ENCODE peak calls at places on chromosomes 5 and 9, in four cellular contexts. W is GM23338; E is CD8-positive, alpha-beta memory T cell; D is prostate gland. V is an unnamed sample.

GRCh38 chr9:76425677-76426453 is 31.6 kb upstream of the RFK start:
- DNase-seq in W (no peak), E (no peak), D (no peak), V (no peak)

GRCh38 chr5:115461506-115462290 is 82.9 kb downstream of the FEM1C start:
- DNase-seq in W (no peak), E (no peak), D (no peak), V (no peak)

GRCh38 chr9:13330396-13331004 is 51.0 kb upstream of the MPDZ start:
- DNase-seq in W (peak), E (no peak), D (no peak), V (no peak)

GRCh38 chr9:13770956-13771355 is 491.5 kb upstream of the MPDZ start:
- DNase-seq in W (no peak), E (no peak), D (no peak), V (no peak)

GRCh38 chr5:74517700-74518099 is 122.8 kb downstream of the ENC1 start:
- DNase-seq in W (no peak), E (no peak), D (no peak), V (no peak)

GRCh38 chr5:149323235-149324205 is 21.8 kb upstream of the GRPEL2 start:
- DNase-seq in W (no peak), E (no peak), D (no peak), V (no peak)

GRCh38 chr5:75675779-75676178 is 41.5 kb downstream of the POC5 start:
- DNase-seq in W (no peak), E (no peak), D (no peak), V (no peak)

GRCh38 chr9:109805054-109805453 is 25.1 kb downstream of the PALM2AKAP2 start:
- DNase-seq in W (no peak), E (no peak), D (no peak), V (no peak)

GRCh38 chr9:111961575-111961974 is 65.0 kb downstream of the UGCG start:
- DNase-seq in W (no peak), E (no peak), D (no peak), V (no peak)

GRCh38 chr5:82257247-82257646 is 20.9 kb downstream of the RPS23 start:
- DNase-seq in W (peak), E (no peak), D (no peak), V (no peak)

GRCh38 chr9:125361837-125362531 is 100.4 kb downstream of the GAPVD1 start:
- DNase-seq in W (peak), E (no peak), D (no peak), V (no peak)

GRCh38 chr9:126676102-126676684 is 62.5 kb downstream of the LMX1B start:
- DNase-seq in W (no peak), E (no peak), D (no peak), V (no peak)

GRCh38 chr9:126674365-126675146 is 60.8 kb downstream of the LMX1B start:
- DNase-seq in W (peak), E (no peak), D (no peak), V (peak)

GRCh38 chr9:126675147-126675467 is 61.4 kb downstream of the LMX1B start:
- DNase-seq in W (peak), E (no peak), D (no peak), V (no peak)

GRCh38 chr9:126677188-126678084 is 63.7 kb downstream of the LMX1B start:
- DNase-seq in W (peak), E (no peak), D (no peak), V (no peak)

GRCh38 chr9:126676685-126677143 is 63.0 kb downstream of the LMX1B start:
- DNase-seq in W (peak), E (no peak), D (no peak), V (peak)
- H3K4me3 ChIP-seq in W (peak), E (no peak), D (no peak), V (peak)

GRCh38 chr5:145158654-145159199 is 676.4 kb downstream of the PRELID2 start:
- DNase-seq in W (peak), E (no peak), D (no peak), V (no peak)
- H3K4me3 ChIP-seq in W (peak), E (no peak), D (no peak), V (no peak)

GRCh38 chr9:133786371-133786753 is 48.2 kb upstream of the SARDH start:
- DNase-seq in W (no peak), E (no peak), D (no peak), V (no peak)
- H3K4me3 ChIP-seq in W (no peak), E (no peak), D (no peak), V (no peak)

GRCh38 chr5:19534751-19535150 is 453.2 kb downstream of the CDH18 start:
- DNase-seq in W (no peak), E (no peak), D (no peak), V (no peak)
- H3K4me3 ChIP-seq in W (no peak), E (no peak), D (no peak), V (no peak)

GRCh38 chr9:15138357-15138686 is 168.7 kb downstream of the TTC39B start:
- DNase-seq in W (peak), E (no peak), D (no peak), V (no peak)
- H3K4me3 ChIP-seq in W (no peak), E (no peak), D (no peak), V (no peak)

DNA sequence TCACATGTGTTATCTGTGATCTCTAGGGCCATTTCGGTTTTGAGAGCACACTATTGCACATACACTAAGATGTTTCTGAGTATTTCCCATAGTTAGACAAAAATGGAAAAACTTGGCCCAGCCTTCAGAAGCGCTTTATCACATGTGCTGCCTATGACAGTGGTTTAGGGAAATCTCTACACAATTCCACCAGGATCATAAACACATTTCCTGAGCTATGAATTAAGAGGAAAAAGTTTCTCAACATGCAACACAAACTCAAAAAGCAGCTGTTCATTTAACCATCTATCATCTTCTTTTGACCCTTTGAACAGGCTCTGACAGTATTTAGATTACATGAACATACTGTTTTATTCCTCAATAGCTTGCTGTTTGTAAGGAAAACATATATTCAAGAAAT is 15.1 kb downstream of the FGF1 start:
- DNase-seq in W (no peak), E (no peak), D (no peak), V (no peak)
- H3K4me3 ChIP-seq in W (no peak), E (no peak), D (no peak), V (no peak)

V was measured in WERI-Rb-1.